ENCODE peak calls at places on chromosomes 2 and 18, in six cellular contexts. H is HCT116, W is upper lobe of left lung, M is stomach, I is breast epithelium, Q is transverse colon. J is an unnamed sample.

GRCh38 chr2:61179701-61180639 is 18.0 kb downstream of the C2orf74 start:
- DNase-seq in Q (no peak), M (peak), W (no peak), I (no peak), H (no peak), J (peak)

GRCh38 chr18:48455555-48456478 is 46.6 kb upstream of the ZBTB7C start:
- DNase-seq in W (no peak), H (peak), I (peak), Q (peak), M (no peak), J (no peak)

GRCh38 chr2:191675807-191676667 is 1.9 kb upstream of the NABP1 start:
- DNase-seq in M (peak), Q (peak), W (no peak), I (no peak), H (no peak), J (no peak)

GRCh38 chr2:106108351-106108750 is 85.8 kb downstream of the UXS1 start:
- DNase-seq in Q (no peak), M (no peak), H (no peak), W (no peak), I (no peak), J (no peak)

GRCh38 chr2:63631501-63631900 is 42.7 kb downstream of the MDH1 start:
- DNase-seq in I (no peak), M (no peak), H (no peak), Q (no peak), W (no peak), J (no peak)

GRCh38 chr18:44036500-44036899 is 644.2 kb upstream of the SETBP1 start:
- DNase-seq in I (no peak), W (no peak), Q (no peak), H (no peak), M (peak), J (no peak)

GRCh38 chr2:188196343-188197008 is 95.2 kb upstream of the GULP1 start:
- DNase-seq in H (no peak), I (no peak), M (no peak), W (no peak), Q (no peak), J (no peak)

GRCh38 chr2:19871836-19872235 is 29.9 kb downstream of the TTC32 start:
- DNase-seq in M (no peak), W (no peak), H (no peak), I (no peak), Q (no peak), J (no peak)

GRCh38 chr2:223835701-223836532 is 1.5 kb downstream of the AP1S3 start:
- DNase-seq in Q (peak), M (no peak), W (peak), H (no peak), I (peak), J (no peak)

GRCh38 chr2:237650455-237650850 is 23.1 kb downstream of the LRRFIP1 start:
- DNase-seq in M (peak), Q (no peak), H (no peak), I (no peak), W (no peak), J (no peak)

GRCh38 chr2:120881981-120882788 is 146.5 kb downstream of the GLI2 start:
- DNase-seq in I (no peak), Q (no peak), M (no peak), W (no peak), H (no peak), J (no peak)

GRCh38 chr2:212892193-212892592 is 259.2 kb downstream of the IKZF2 start:
- DNase-seq in W (no peak), H (peak), I (no peak), Q (no peak), M (no peak), J (no peak)

GRCh38 chr18:39721712-39722111 is 2156.1 kb upstream of the CELF4 start:
- DNase-seq in M (no peak), W (no peak), H (no peak), I (no peak), Q (no peak), J (no peak)

GRCh38 chr2:9663008-9663879 is 32.4 kb upstream of the YWHAQ start:
- DNase-seq in I (no peak), Q (no peak), W (no peak), H (no peak), M (no peak), J (no peak)

DNA sequence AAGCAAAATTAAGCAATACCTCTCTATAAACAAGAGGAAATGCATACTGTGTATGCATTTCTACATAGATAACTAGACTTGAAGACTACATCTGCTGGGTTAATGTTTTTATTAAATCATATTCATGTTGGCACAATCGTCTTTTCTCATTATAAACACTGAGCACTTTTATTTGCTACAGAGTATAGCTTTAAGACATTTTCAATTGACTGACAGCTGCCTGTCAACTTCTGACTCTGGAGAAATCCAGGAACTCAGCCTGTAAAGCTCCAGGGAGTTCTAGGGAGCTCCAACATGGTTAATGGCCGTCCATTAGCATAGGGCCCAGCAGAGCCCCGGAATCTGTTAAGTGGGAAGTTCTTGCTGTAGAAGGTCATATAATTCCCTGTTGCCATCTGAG is 243.3 kb upstream of the ZNF521 start:
- DNase-seq in W (no peak), H (no peak), M (no peak), Q (no peak), I (no peak), J (no peak)
- TF ChIP-seq POLR2AphosphoS5 in W (no peak), H (no peak), M (no peak), Q (no peak), I (no peak), J (no peak)

DNA sequence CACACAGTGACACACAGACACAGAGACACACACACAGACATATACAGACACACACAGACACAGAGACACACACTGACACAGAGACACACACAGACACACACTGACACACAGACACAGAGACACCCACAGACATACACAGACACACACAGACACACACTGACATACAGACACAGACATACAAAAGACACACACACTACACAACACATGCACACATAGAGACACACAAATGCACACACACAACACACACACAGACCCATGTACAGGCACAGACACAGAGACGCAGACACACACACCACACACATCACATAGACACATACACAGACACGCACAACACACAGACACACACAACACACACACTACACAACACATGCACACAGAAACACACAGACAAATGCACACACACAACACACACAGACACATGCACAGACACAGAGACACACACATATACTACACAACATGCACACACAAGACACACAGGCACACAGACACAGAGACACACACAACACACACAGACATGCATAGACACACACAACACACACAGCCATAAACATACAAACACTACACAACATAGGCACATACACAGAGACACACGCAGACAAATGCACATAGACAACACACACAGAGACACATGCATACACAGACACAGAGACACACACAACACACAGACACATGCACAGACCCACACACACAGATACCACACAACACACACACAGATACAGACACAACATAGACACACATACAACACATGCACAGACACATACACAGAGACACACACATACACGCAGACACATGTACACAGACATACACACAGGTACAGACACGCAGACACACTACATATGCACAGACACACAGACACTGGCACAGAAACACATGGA is 120.5 kb downstream of the BCL2 start:
- DNase-seq in M (no peak), H (no peak), Q (no peak), I (no peak), W (no peak), J (no peak)
- TF ChIP-seq POLR2A in M (no peak), H (no peak), Q (no peak), I (no peak), W (no peak), J (no peak)

GRCh38 chr2:24204505-24204904 is 29.7 kb downstream of the FAM228A start:
- DNase-seq in M (no peak), Q (no peak), I (no peak), H (no peak), W (peak), J (no peak)
- H3K4me3 ChIP-seq in M (no peak), Q (no peak), I (no peak), H (no peak), W (no peak), J (no peak)

GRCh38 chr18:58251416-58251815 is 207.4 kb downstream of the NEDD4L start:
- DNase-seq in W (no peak), Q (no peak), H (no peak), M (no peak), I (no peak), J (no peak)

GRCh38 chr18:58243401-58243800 is 199.4 kb downstream of the NEDD4L start:
- DNase-seq in Q (no peak), M (no peak), I (no peak), H (no peak), W (no peak), J (no peak)

GRCh38 chr18:58242978-58243377 is 199.0 kb downstream of the NEDD4L start:
- DNase-seq in Q (peak), H (no peak), M (no peak), I (no peak), W (no peak), J (no peak)

GRCh38 chr18:58249677-58250076 is 205.7 kb downstream of the NEDD4L start:
- DNase-seq in Q (no peak), I (no peak), W (no peak), M (no peak), H (no peak), J (no peak)

GRCh38 chr18:58247363-58247834 is 203.4 kb downstream of the NEDD4L start:
- DNase-seq in Q (no peak), I (no peak), H (no peak), W (peak), M (no peak), J (no peak)
- TF ChIP-seq POLR2AphosphoS5 in Q (no peak), I (no peak), H (no peak), W (peak), M (peak), J (peak)

GRCh38 chr2:88843651-88844050 is 152.2 kb downstream of the RPIA start:
- DNase-seq in W (no peak), Q (no peak), M (no peak), H (no peak), I (no peak), J (no peak)

GRCh38 chr2:88842656-88843055 is 151.2 kb downstream of the RPIA start:
- DNase-seq in W (no peak), M (no peak), Q (no peak), H (no peak), I (no peak), J (no peak)

GRCh38 chr2:88843061-88843460 is 151.6 kb downstream of the RPIA start:
- DNase-seq in Q (no peak), H (no peak), W (no peak), I (no peak), M (no peak), J (no peak)

GRCh38 chr2:88844960-88845359 is 153.5 kb downstream of the RPIA start:
- DNase-seq in Q (no peak), I (no peak), M (no peak), H (no peak), W (no peak), J (no peak)

DNA sequence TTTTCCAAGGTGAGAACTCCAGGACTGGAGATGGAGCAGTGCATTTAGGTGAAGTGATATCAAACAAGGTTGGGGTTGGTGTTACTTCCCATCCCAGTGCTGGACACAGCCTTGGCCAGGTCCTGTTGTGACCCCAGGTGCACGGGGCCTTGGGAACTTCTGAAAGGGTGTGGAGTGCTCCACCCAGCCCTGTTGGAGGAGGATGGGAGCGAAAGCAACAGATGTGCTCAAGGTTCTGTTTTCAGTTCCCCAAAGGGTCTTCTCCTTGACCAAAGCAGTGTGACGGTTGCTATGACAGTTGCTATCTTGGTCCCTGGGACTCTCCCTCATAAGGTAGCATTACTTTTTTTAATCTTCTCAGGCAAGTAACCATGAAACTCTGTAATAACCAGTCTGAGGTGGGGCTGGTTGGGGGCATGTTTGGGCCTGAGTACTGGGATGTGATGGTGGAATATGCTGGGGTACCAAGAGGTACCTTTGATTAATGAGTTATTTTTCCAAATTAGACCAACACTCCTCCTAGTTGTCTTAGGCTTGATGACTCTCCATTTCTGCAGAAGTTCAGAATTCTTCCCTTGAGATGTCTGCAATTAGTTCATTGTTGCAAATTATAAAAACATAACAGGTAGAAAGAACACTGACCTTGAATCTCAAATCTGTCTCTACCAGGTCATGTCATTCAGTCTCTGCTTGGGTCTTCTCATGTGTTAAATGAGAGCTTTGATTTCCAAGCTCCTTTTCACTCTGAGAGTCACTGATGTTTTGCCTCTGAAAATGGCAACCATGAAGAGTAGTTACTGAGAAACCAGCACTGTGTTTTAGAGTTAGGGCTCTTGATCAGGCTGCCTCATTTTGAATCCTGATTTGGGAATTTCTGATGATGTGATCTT is 154.5 kb downstream of the RPIA start:
- DNase-seq in I (no peak), H (no peak), M (no peak), Q (peak), W (no peak), J (no peak)
- TF ChIP-seq POLR2A in I (no peak), H (no peak), M (no peak), Q (no peak), W (no peak), J (no peak)

DNA sequence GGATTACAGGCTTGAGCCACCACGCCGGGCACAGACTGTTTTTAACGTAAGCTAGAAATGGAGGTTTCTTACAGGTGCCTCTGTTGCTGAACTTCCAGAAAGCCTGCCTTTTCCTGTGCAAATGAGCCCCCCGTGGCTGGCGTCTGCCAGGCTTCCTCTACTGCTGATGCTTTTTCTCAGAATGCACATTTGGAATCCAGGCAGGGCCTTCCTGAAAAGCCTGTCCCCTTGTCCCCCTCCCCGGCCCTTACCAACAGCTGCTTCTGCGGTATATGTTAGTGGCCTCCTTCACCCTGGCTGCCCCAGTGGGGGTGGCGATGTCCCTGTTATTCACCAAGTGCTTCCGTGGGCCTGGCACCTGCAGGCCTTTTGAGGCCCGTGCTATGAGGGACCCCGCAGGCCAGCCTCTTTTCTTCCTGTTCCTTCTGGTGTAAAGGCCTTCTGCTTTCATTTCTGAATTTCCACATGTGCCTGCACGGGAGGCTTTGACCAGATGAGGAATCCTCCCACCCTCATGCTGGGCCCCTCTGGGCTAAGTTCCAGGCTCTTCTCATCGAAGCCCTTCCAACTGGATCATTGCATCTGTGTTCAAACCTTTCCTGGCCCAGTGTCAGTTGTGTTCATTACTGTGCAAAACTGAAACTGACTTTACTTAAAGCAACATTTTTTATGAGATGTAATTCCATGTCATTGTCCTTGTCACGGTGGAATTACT is 10.4 kb downstream of the CNDP2 start:
- DNase-seq in W (no peak), M (peak), Q (no peak), I (no peak), H (no peak), J (no peak)
- H3K4me3 ChIP-seq in W (no peak), M (no peak), Q (no peak), I (no peak), H (no peak), J (no peak)

GRCh38 chr2:96116424-96116878 is at the start of gene ADRA2B:
- DNase-seq in H (peak), Q (peak), I (peak), M (peak), W (peak), J (peak)
- TF ChIP-seq POLR2AphosphoS5 in H (peak), Q (peak), I (no peak), M (peak), W (no peak), J (peak)

J was measured in prostate gland.